ENCODE peak calls at places on chromosome 2, in four cellular contexts. A is lung, P is heart left ventricle, K is suprapubic skin. W is an unnamed sample.

GRCh38 chr2:96325884-96326255 is 753 bp downstream of the ITPRIPL1 start:
- DNase-seq in P (no peak), A (no peak), K (no peak), W (no peak)

GRCh38 chr2:167122389-167122788 is 234.1 kb downstream of the XIRP2 start:
- DNase-seq in A (no peak), K (no peak), P (no peak), W (no peak)

GRCh38 chr2:230814616-230815015 is 50.1 kb upstream of the ITM2C start:
- DNase-seq in A (no peak), P (no peak), K (no peak), W (no peak)

GRCh38 chr2:211086049-211086448 is 529.6 kb downstream of the CPS1 start:
- DNase-seq in A (no peak), P (no peak), K (no peak), W (no peak)

GRCh38 chr2:240875228-240876034 is 6.8 kb downstream of the AGXT start:
- DNase-seq in A (no peak), P (no peak), K (no peak), W (peak; percentile 30)

GRCh38 chr2:71530246-71530986 is 77.1 kb downstream of the DYSF start:
- DNase-seq in A (no peak), P (no peak), K (peak; percentile 34), W (peak; percentile 22)

GRCh38 chr2:221997100-221997499 is 301.7 kb downstream of the PAX3 start:
- DNase-seq in P (no peak), A (no peak), K (no peak), W (no peak)

GRCh38 chr2:102488063-102488462 is 15.0 kb downstream of the SLC9A4 start:
- DNase-seq in K (no peak), P (no peak), A (no peak), W (no peak)

GRCh38 chr2:241798631-241799521 is 10.1 kb upstream of the NEU4 start:
- DNase-seq in P (no peak), K (peak; percentile 59), A (no peak), W (no peak)

GRCh38 chr2:45839388-45840251 is 188.1 kb downstream of the PRKCE start:
- DNase-seq in P (no peak), K (no peak), A (no peak), W (no peak)

GRCh38 chr2:209681201-209681735 is 90.4 kb upstream of the UNC80 start:
- DNase-seq in P (no peak), A (no peak), K (no peak), W (no peak)

GRCh38 chr2:9230881-9231280 is 24.3 kb downstream of the ASAP2 start:
- DNase-seq in A (no peak), K (no peak), P (no peak), W (peak; percentile 58)

GRCh38 chr2:60707750-60708371 is 48.2 kb upstream of the PAPOLG start:
- DNase-seq in K (no peak), A (no peak), P (no peak), W (no peak)

GRCh38 chr2:157170299-157170698 is 87.2 kb upstream of the GALNT5 start:
- DNase-seq in A (no peak), P (no peak), K (no peak), W (no peak)

GRCh38 chr2:187995556-187995955 is 296.1 kb upstream of the GULP1 start:
- DNase-seq in P (no peak), A (no peak), K (no peak), W (no peak)

GRCh38 chr2:163462993-163463392 is 272.8 kb downstream of the FIGN start:
- DNase-seq in P (no peak), K (no peak), A (no peak), W (no peak)

GRCh38 chr2:118086024-118086633 is 2.1 kb upstream of the INSIG2 start:
- DNase-seq in A (no peak), P (no peak), K (no peak), W (no peak)

GRCh38 chr2:118091140-118091478 is 2.8 kb downstream of the INSIG2 start:
- DNase-seq in A (no peak), K (no peak), P (no peak), W (no peak)

GRCh38 chr2:118089015-118089800 is 937 bp downstream of the INSIG2 start:
- DNase-seq in P (no peak), A (no peak), K (no peak), W (no peak)

GRCh38 chr2:118090387-118091139 is 2.3 kb downstream of the INSIG2 start:
- DNase-seq in P (no peak), A (no peak), K (no peak), W (no peak)

DNA sequence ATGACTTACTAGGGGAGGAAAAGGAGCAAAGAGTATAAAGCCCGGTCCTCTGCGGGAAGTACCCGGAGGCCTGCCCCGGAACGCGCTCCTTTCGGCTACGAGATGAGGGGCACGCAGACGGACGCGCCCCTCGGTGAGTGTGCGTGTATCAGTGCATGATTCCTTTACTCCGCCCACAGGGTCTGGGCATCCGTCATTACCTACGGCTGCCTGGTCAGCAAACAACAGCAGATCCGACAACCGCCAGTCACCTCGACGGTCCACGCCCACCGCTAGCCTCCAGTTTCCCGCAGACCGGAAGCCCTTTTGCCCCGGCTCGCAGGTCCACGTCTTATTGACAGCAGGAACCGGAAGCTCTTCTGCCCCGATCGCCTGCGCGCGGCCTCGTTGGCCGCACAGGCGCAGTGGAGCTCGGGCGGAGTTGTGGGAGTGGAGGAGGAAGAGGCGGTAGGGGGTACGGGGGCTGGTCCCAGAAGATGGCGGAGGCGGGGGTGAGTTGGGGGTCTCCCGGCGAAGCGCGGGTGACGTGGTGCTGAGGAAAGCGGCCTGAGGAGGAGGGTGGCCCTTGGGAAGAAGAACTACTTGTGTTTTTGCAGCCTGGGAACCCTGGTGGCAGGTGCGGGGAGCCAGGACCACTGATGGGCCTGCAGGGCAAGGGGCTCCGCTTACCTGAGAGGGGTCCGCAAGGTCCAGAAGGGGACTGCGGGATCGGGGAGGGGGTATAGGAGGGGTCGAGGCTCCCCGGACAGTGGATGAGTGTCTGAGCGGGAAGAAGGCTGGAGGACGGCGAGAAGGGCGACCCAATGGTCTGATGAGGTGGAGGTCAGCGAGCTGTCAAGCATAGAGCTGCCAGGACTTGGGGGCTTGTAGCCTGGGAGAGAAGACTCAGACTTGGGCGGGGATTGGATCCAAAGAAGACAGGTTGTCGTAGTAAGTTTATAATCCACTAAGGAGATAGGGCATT is at the start of gene INSIG2:
- DNase-seq in P (peak; percentile 95), K (peak; percentile 93), A (peak; percentile 97), W (peak; percentile 97)
- TF ChIP-seq CTCF in P (no peak), K (no peak), A (no peak), W (no peak)

DNA sequence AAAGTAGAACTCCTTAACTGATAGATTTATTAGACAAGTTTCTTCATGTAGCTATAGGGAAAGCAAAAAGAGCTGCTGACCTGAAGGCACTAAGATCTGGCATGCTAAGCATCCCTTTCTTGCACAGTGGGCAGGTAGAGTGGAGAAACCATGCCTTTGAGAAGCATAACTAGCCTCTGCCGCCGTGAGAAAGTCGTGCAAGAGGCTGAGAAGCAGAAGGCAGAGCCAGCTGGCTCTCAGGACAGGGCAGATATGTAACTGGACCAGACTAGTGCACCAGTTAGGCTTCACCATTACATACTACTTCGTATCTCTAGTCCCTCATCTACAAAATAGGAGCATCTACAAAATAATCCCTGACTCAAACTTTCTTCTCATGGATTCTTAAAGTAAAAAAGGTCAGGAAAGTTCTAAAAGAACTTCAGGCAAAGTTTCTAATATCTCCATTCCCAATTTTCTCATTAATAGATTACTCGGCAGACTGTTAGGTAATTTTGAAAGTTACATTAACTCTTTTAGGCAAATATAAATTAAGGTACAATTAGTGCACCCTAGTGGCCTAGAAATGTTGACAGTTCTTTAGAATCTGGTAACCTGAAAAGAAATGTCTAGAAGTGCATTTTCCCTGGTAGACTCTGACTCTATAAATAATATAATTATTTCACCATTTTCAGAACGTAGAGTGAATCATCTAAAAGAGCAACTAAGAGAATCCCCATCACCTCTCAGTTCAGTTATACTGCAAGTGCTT is 10.3 kb downstream of the ERBB4 start:
- DNase-seq in K (no peak), A (no peak), P (peak; percentile 20), W (no peak)
- TF ChIP-seq CTCF in K (no peak), A (no peak), P (no peak), W (no peak)

GRCh38 chr2:5387421-5387820 is 304.8 kb upstream of the SOX11 start:
- DNase-seq in K (no peak), P (no peak), A (no peak), W (no peak)

GRCh38 chr2:5385596-5385995 is 306.6 kb upstream of the SOX11 start:
- DNase-seq in A (no peak), P (no peak), K (no peak), W (no peak)

GRCh38 chr2:5391361-5391760 is 300.8 kb upstream of the SOX11 start:
- DNase-seq in P (peak; percentile 73), K (no peak), A (no peak), W (no peak)

GRCh38 chr2:5392658-5393057 is 299.5 kb upstream of the SOX11 start:
- DNase-seq in A (no peak), K (no peak), P (no peak), W (no peak)

GRCh38 chr2:5389740-5390139 is 302.4 kb upstream of the SOX11 start:
- DNase-seq in A (no peak), K (no peak), P (no peak), W (no peak)
- TF ChIP-seq CTCF in A (no peak), K (no peak), P (no peak), W (no peak)

GRCh38 chr2:44547713-44548112 is 186.0 kb downstream of the CAMKMT start:
- DNase-seq in A (no peak), P (no peak), K (no peak), W (no peak)

GRCh38 chr2:44546469-44547127 is 184.9 kb downstream of the CAMKMT start:
- DNase-seq in K (no peak), A (no peak), P (no peak), W (no peak)

GRCh38 chr2:44543773-44544725 is 182.3 kb downstream of the CAMKMT start:
- DNase-seq in P (no peak), A (no peak), K (no peak), W (no peak)

GRCh38 chr2:44544991-44545390 is 183.2 kb downstream of the CAMKMT start:
- DNase-seq in A (no peak), P (no peak), K (no peak), W (no peak)

GRCh38 chr2:44542520-44542919 is 180.8 kb downstream of the CAMKMT start:
- DNase-seq in K (no peak), A (no peak), P (no peak), W (no peak)
- TF ChIP-seq CTCF in K (no peak), A (no peak), P (no peak), W (no peak)

DNA sequence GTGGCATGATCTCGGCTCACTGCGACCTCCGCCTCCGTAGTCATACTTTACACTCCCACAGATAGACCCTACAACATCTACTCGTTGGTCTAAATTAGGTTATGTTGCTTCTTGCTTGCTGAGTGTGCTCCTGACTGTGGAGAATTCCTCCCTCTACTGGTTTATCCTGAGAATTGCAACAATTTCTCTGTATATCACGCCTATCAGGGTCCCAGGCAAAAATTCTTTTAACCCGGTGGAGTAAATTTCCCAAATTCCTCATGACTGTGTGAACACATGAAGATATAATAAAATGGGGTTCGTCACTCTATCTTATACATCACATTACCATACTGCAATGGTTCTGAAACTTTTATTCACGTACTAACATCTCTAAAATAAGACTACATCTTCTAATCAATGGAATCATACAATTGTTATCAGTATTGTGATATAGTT is 156.7 kb downstream of the EVA1A start:
- DNase-seq in A (no peak), K (no peak), P (no peak), W (no peak)
- TF ChIP-seq CTCF in A (peak; percentile 48), K (peak; percentile 65), P (peak; percentile 83), W (peak; percentile 81)

GRCh38 chr2:173286153-173286809 is 68.4 kb upstream of the CDCA7 start:
- DNase-seq in A (no peak), P (no peak), K (no peak), W (no peak)
- TF ChIP-seq CTCF in A (no peak), P (no peak), K (no peak), W (peak; percentile 5)

GRCh38 chr2:207487650-207488315 is 42.0 kb upstream of the CREB1 start:
- DNase-seq in P (no peak), K (no peak), A (no peak), W (no peak)
- TF ChIP-seq CTCF in P (no peak), K (no peak), A (no peak), W (no peak)

GRCh38 chr2:70357076-70358071 is 55.5 kb upstream of the FAM136A start:
- DNase-seq in A (no peak), P (no peak), K (no peak), W (no peak)
- TF ChIP-seq CTCF in A (no peak), P (no peak), K (no peak), W (no peak)

W was measured in CD14-positive monocyte.